ENCODE peak calls at places on chromosome 9, in nine cellular contexts. R, K, L, G, N, V, W, B and D are unnamed samples.

GRCh38 chr9:137604345-137605145 is 941 bp upstream of the ARRDC1 start:
- DNase-seq in K (no peak), L (no peak), W (peak), N (no peak), B (no peak), G (no peak), R (no peak), V (no peak), D (no peak)

GRCh38 chr9:73173526-73174411 is 22.1 kb downstream of the ANXA1 start:
- DNase-seq in N (no peak), G (no peak), B (no peak), R (no peak), K (no peak), V (no peak), W (no peak), L (no peak), D (no peak)

GRCh38 chr9:136095028-136095494 is at the start of gene NACC2:
- DNase-seq in W (peak), V (no peak), G (no peak), L (no peak), B (no peak), N (no peak), R (no peak), K (peak), D (peak)

GRCh38 chr9:14218253-14218652 is 95.7 kb downstream of the NFIB start:
- DNase-seq in G (no peak), N (no peak), V (no peak), R (no peak), L (no peak), K (no peak), B (no peak), W (no peak), D (no peak)

GRCh38 chr9:126705767-126706697 is 92.3 kb downstream of the LMX1B start:
- DNase-seq in B (no peak), W (peak), V (peak), R (peak), G (peak), N (no peak), K (peak), L (peak), D (peak)

GRCh38 chr9:127139071-127139731 is 16.8 kb upstream of the ANGPTL2 start:
- DNase-seq in V (no peak), G (no peak), N (no peak), W (no peak), K (no peak), B (no peak), L (no peak), R (peak), D (no peak)

GRCh38 chr9:109912726-109913460 is 132.9 kb downstream of the PALM2AKAP2 start:
- DNase-seq in W (no peak), R (no peak), V (no peak), L (no peak), B (no peak), N (no peak), G (no peak), K (peak), D (no peak)

GRCh38 chr9:96875460-96876142 is 21.3 kb upstream of the ZNF782 start:
- DNase-seq in K (peak), R (no peak), G (no peak), L (peak), V (no peak), B (peak), N (peak), W (no peak), D (peak)

GRCh38 chr9:131728961-131729360 is 10.9 kb downstream of the RAPGEF1 start:
- DNase-seq in R (no peak), K (no peak), B (peak), W (no peak), G (peak), L (peak), N (no peak), V (no peak), D (peak)

GRCh38 chr9:126945682-126946081 is 31.1 kb downstream of the RALGPS1 start:
- DNase-seq in G (no peak), R (no peak), N (no peak), W (no peak), B (no peak), L (no peak), V (no peak), K (no peak), D (no peak)

GRCh38 chr9:77901038-77901437 is 130.6 kb downstream of the GNAQ start:
- DNase-seq in G (no peak), L (peak), B (no peak), K (no peak), N (no peak), W (no peak), V (no peak), R (no peak), D (no peak)

GRCh38 chr9:136198605-136199083 is 6.3 kb downstream of the LHX3 start:
- DNase-seq in G (no peak), K (peak), R (no peak), L (no peak), N (no peak), B (no peak), W (no peak), V (no peak), D (no peak)

GRCh38 chr9:107734231-107735014 is 244.9 kb upstream of the KLF4 start:
- DNase-seq in K (no peak), G (no peak), V (no peak), R (no peak), B (no peak), L (no peak), W (peak), N (no peak), D (no peak)

GRCh38 chr9:15161744-15162143 is 145.3 kb downstream of the TTC39B start:
- DNase-seq in K (no peak), W (no peak), N (no peak), V (no peak), B (no peak), L (no peak), R (no peak), G (no peak), D (no peak)

GRCh38 chr9:92774274-92774673 is 9.6 kb upstream of the BICD2 start:
- DNase-seq in K (no peak), N (no peak), V (no peak), L (no peak), G (no peak), R (no peak), B (no peak), W (no peak), D (no peak)

GRCh38 chr9:121206516-121207370 is 5.1 kb upstream of the RAB14 start:
- DNase-seq in B (no peak), N (no peak), K (no peak), G (no peak), R (no peak), V (no peak), W (no peak), L (no peak), D (no peak)

GRCh38 chr9:3268260-3268659 is 257.5 kb downstream of the RFX3 start:
- DNase-seq in R (no peak), B (no peak), K (no peak), N (no peak), G (no peak), L (no peak), W (no peak), V (no peak), D (no peak)

GRCh38 chr9:17531642-17532254 is 47.1 kb upstream of the SH3GL2 start:
- DNase-seq in B (peak), K (peak), G (no peak), R (no peak), W (no peak), L (peak), V (no peak), N (peak), D (peak)

GRCh38 chr9:87711857-87712800 is 13.8 kb upstream of the CTSL start:
- DNase-seq in K (peak), N (no peak), W (no peak), R (peak), V (no peak), G (no peak), B (no peak), L (no peak), D (no peak)

GRCh38 chr9:127778280-127779135 is at the start of gene SH2D3C:
- DNase-seq in K (no peak), N (no peak), B (no peak), L (no peak), V (no peak), W (no peak), R (no peak), G (peak), D (peak)

GRCh38 chr9:78130004-78130403 is 98.4 kb upstream of the GNAQ start:
- DNase-seq in N (peak), L (peak), G (no peak), W (peak), B (no peak), R (no peak), K (peak), V (no peak), D (no peak)